ENCODE peak calls at places on chromosomes 3 and 15, in seven cellular contexts. W is H9, X is PC-9, T is mammary epithelial cell, C is AG04450, K is HL-60, L is breast epithelium. S is an unnamed sample.
A peak's percentile ranks its signal among the peaks of the same experiment; 100 is the strongest.

GRCh38 chr3:37905987-37906674 is 44.5 kb downstream of the CTDSPL start:
- DNase-seq in C (no peak), K (no peak), W (no peak), T (no peak), L (no peak), X (no peak), S (no peak)

GRCh38 chr3:9342696-9343095 is 20.2 kb upstream of the THUMPD3 start:
- DNase-seq in C (no peak), L (no peak), X (peak; percentile 19), W (no peak), K (no peak), T (no peak), S (no peak)

GRCh38 chr15:90902656-90902995 is 476 bp upstream of the MAN2A2 start:
- DNase-seq in W (no peak), X (no peak), C (no peak), L (no peak), T (no peak), K (no peak), S (no peak)

GRCh38 chr15:33994005-33994615 is 25.8 kb downstream of the CHRM5 start:
- DNase-seq in C (no peak), W (peak; percentile 60), K (peak; percentile 32), L (no peak), X (peak; percentile 14), T (peak; percentile 19), S (peak; percentile 60)

GRCh38 chr3:43013743-43014155 is 34.6 kb downstream of the GASK1A start:
- DNase-seq in K (peak; percentile 26), X (no peak), L (no peak), W (no peak), T (no peak), C (no peak), S (no peak)

GRCh38 chr3:16906679-16907078 is 21.9 kb downstream of the PLCL2 start:
- DNase-seq in L (no peak), C (no peak), K (no peak), T (no peak), W (no peak), X (no peak), S (no peak)

GRCh38 chr3:89617706-89618105 is 510.3 kb downstream of the EPHA3 start:
- DNase-seq in L (no peak), W (no peak), X (no peak), T (peak; percentile 32), C (no peak), K (no peak), S (no peak)

GRCh38 chr15:60590935-60591490 is 112.1 kb upstream of the ICE2 start:
- DNase-seq in W (peak; percentile 68), C (no peak), L (peak; percentile 61), T (no peak), X (peak; percentile 21), K (peak; percentile 34), S (no peak)

GRCh38 chr3:31639828-31640227 is 107.1 kb downstream of the STT3B start:
- DNase-seq in K (no peak), X (no peak), L (no peak), W (no peak), C (no peak), T (no peak), S (no peak)

GRCh38 chr3:49377483-49377882 is 19.3 kb upstream of the GPX1 start:
- DNase-seq in L (no peak), C (no peak), T (peak; percentile 65), K (peak; percentile 49), X (no peak), W (no peak), S (no peak)

GRCh38 chr3:55476515-55476914 is 10.6 kb downstream of the WNT5A start:
- DNase-seq in T (peak; percentile 66), C (no peak), X (no peak), K (no peak), W (no peak), L (no peak), S (no peak)

GRCh38 chr15:43215961-43216360 is 4.9 kb downstream of the EPB42 start:
- DNase-seq in X (peak; percentile 32), L (no peak), K (no peak), C (no peak), W (no peak), T (peak; percentile 81), S (no peak)

GRCh38 chr3:194586839-194587238 is 46.4 kb downstream of the TMEM44 start:
- DNase-seq in L (no peak), X (no peak), K (no peak), W (no peak), T (peak; percentile 71), C (no peak), S (no peak)

GRCh38 chr3:65732060-65732933 is 306.4 kb downstream of the MAGI1 start:
- DNase-seq in T (peak; percentile 52), W (no peak), L (no peak), C (peak; percentile 41), X (peak; percentile 16), K (peak; percentile 5), S (no peak)

GRCh38 chr3:192745150-192745549 is 17.8 kb upstream of the FGF12 start:
- DNase-seq in K (no peak), L (no peak), W (no peak), T (no peak), X (peak; percentile 22), C (no peak), S (no peak)

GRCh38 chr15:85411992-85412538 is 31.7 kb downstream of the AKAP13 start:
- DNase-seq in W (no peak), L (no peak), C (no peak), T (peak; percentile 74), X (no peak), K (no peak), S (no peak)

GRCh38 chr15:70698412-70698811 is 64.9 kb downstream of the UACA start:
- DNase-seq in W (no peak), C (no peak), L (no peak), X (no peak), K (no peak), T (no peak), S (no peak)

GRCh38 chr15:70702584-70702983 is 60.8 kb downstream of the UACA start:
- DNase-seq in K (no peak), W (no peak), L (no peak), T (no peak), C (no peak), X (no peak), S (no peak)

GRCh38 chr15:70698991-70699390 is 64.4 kb downstream of the UACA start:
- DNase-seq in W (no peak), K (no peak), X (no peak), T (no peak), C (no peak), L (no peak), S (no peak)

GRCh38 chr15:70701891-70702568 is 61.3 kb downstream of the UACA start:
- DNase-seq in X (no peak), T (peak; percentile 44), W (no peak), K (no peak), C (no peak), L (no peak), S (no peak)

GRCh38 chr15:70699873-70700272 is 63.5 kb downstream of the UACA start:
- DNase-seq in K (no peak), L (no peak), X (no peak), W (no peak), T (no peak), C (no peak), S (no peak)
- H3K27ac ChIP-seq in K (no peak overlapping the region), L (peak overlapping the region; percentile 45), X (no peak overlapping the region), W (no peak overlapping the region), T (no peak overlapping the region), C (no peak overlapping the region), S (no peak overlapping the region)

DNA sequence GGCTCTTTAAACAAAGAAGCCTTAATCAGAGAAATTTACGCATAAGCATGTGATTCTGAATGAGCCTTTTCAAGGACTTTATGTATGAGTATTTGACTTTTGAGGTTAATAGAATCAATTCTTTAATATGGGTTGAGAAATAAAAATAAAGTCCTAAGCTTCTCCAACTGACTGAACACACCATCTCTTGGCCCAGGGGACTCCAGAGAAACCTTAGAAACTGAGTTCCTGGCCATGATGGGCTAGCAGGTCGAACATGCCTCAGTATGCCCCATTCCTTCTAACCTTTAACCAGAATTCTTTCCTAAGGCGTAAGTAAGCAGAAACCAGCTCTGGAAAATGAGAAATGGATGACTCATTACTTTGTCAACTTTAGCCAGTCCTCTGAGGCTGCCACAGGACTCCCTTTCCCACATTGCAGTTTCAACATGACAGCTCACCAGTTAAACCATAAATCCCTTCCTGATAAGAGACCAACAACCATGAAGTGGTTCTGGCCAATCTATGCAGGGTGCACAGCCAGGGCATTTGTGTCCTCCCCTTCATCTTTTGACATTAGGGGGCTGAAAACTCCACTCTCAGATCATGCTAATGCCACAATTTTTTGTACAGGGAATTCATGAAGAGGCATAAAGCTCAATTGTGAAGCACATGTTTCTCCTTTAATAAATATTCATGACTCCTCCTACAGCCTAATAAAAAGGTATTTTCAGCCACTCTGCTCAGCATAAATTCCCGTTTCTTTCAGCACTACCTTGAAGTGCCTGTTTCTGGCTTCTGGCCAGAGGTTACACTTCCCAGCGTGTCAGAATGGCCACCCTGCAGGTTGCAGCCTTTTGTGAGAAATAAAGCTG is 33.3 kb downstream of the TM4SF18 start:
- DNase-seq in L (no peak), X (peak; percentile 76), K (peak; percentile 34), W (no peak), T (peak; percentile 99), C (peak; percentile 69), S (no peak)
- H3K27ac ChIP-seq in L (peak overlapping the region; percentile 53), X (peak overlapping the region; percentile 100), K (no peak overlapping the region), W (no peak overlapping the region), T (peak overlapping the region; percentile 95), C (peak overlapping the region; percentile 71), S (no peak overlapping the region)

GRCh38 chr15:99250494-99251435 is 516 bp upstream of the LRRC28 start:
- DNase-seq in C (peak; percentile 98), L (peak; percentile 98), T (peak; percentile 98), W (peak; percentile 99), X (peak; percentile 98), K (peak; percentile 98), S (peak; percentile 92)

GRCh38 chr15:99248000-99248727 is 1.2 kb downstream of the TTC23 start:
- DNase-seq in K (peak; percentile 28), X (no peak), W (no peak), T (no peak), L (no peak), C (no peak), S (no peak)

GRCh38 chr15:99251436-99251821 is at the start of gene LRRC28:
- DNase-seq in T (no peak), L (no peak), X (no peak), C (no peak), K (no peak), W (no peak), S (no peak)

GRCh38 chr15:99250001-99250400 is 620 bp upstream of the TTC23 start:
- DNase-seq in T (no peak), L (no peak), K (no peak), X (no peak), W (no peak), C (no peak), S (no peak)

DNA sequence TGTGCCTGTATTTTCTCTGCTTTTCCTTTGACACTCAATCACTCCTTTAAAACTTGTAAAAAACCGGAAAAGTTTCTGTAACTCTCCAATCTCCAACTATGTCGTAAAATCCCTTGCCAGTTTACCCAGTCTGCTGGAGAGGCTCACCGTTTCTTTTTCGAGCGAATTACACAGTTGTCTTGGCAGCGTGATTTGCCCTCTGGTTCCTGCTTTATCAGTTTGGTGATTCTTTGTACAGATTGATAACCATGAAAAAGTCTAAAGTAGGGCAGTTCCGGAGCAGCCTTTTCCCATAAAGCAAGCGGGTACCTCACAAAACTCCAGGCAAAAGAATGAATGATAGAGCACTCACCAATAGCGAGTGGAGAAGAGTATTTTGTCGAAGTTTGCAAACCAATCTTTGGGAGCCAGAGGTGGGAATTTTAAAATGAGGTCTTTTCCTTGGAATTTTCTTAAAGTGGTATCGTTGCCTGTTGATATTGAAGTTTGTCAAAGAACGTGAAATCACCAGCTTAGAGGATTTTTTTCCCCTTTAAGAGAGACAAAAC is at the start of gene TTC23:
- DNase-seq in W (peak; percentile 37), C (peak; percentile 70), L (no peak), T (peak; percentile 92), X (peak; percentile 41), K (peak; percentile 25), S (peak; percentile 48)
- H3K27ac ChIP-seq in W (no peak within 1 kb of the TSS), C (peak within 1 kb of the TSS; percentile 66), L (peak within 1 kb of the TSS; percentile 93), T (peak within 1 kb of the TSS; percentile 88), X (peak within 1 kb of the TSS; percentile 74), K (peak within 1 kb of the TSS; percentile 85), S (no peak within 1 kb of the TSS)

GRCh38 chr3:184582998-184583344 is 21.4 kb downstream of the EPHB3 start:
- DNase-seq in X (no peak), W (no peak), T (no peak), C (no peak), K (no peak), L (no peak), S (peak; percentile 69)
- H3K27ac ChIP-seq in X (no peak overlapping the region), W (no peak overlapping the region), T (no peak overlapping the region), C (no peak overlapping the region), K (no peak overlapping the region), L (peak overlapping the region; percentile 88), S (no peak overlapping the region)